ENCODE peak calls at places on chromosomes 2 and 18, in four cellular contexts. W, J, P and T are unnamed samples.

GRCh38 chr2:217993817-217994459 is 8.9 kb downstream of the TNS1 start:
- DNase-seq in P (peak; percentile 18), W (peak; percentile 67), J (no peak), T (no peak)

GRCh38 chr2:55242617-55243016 is 10.1 kb downstream of the RPS27A start:
- DNase-seq in W (no peak), J (no peak), P (no peak), T (no peak)

GRCh38 chr18:37440206-37440605 is 125.4 kb downstream of the CELF4 start:
- DNase-seq in J (no peak), P (no peak), W (no peak), T (no peak)

GRCh38 chr2:120233292-120233691 is 10.1 kb upstream of the TMEM185B start:
- DNase-seq in J (no peak), P (no peak), W (no peak), T (no peak)

GRCh38 chr2:154900963-154901517 is 202.5 kb downstream of the KCNJ3 start:
- DNase-seq in P (no peak), W (no peak), J (no peak), T (no peak)

GRCh38 chr2:217650716-217651360 is 352.0 kb downstream of the TNS1 start:
- DNase-seq in W (peak; percentile 27), J (peak; percentile 66), P (no peak), T (peak; percentile 43)

GRCh38 chr2:154591294-154591693 is 107.2 kb upstream of the KCNJ3 start:
- DNase-seq in W (no peak), P (no peak), J (no peak), T (no peak)

GRCh38 chr2:71639735-71640134 is 186.4 kb downstream of the DYSF start:
- DNase-seq in J (no peak), W (no peak), P (no peak), T (no peak)

GRCh38 chr2:44137048-44137447 is 31.6 kb upstream of the PPM1B start:
- DNase-seq in J (no peak), P (no peak), W (no peak), T (no peak)

GRCh38 chr2:84959494-84960156 is 11.3 kb upstream of the KCMF1 start:
- DNase-seq in J (peak; percentile 73), P (no peak), W (no peak), T (peak; percentile 11)

GRCh38 chr2:20622731-20623130 is 28.2 kb downstream of the HS1BP3 start:
- DNase-seq in W (peak; percentile 11), J (no peak), P (no peak), T (no peak)

GRCh38 chr2:229409751-229410181 is 138.7 kb upstream of the PID1 start:
- DNase-seq in P (no peak), J (no peak), W (no peak), T (no peak)

GRCh38 chr2:174692256-174692830 is 71.9 kb downstream of the CHRNA1 start:
- DNase-seq in W (peak; percentile 88), P (no peak), J (peak; percentile 72), T (peak; percentile 75)

GRCh38 chr2:170942615-170943014 is 13.6 kb downstream of the GORASP2 start:
- DNase-seq in P (no peak), J (no peak), W (no peak), T (no peak)

GRCh38 chr18:37019157-37019571 is 190.2 kb downstream of the KIAA1328 start:
- DNase-seq in J (peak; percentile 18), P (no peak), W (no peak), T (peak; percentile 26)

GRCh38 chr2:190781604-190782198 is 98.9 kb upstream of the GLS start:
- DNase-seq in J (peak; percentile 71), P (no peak), W (peak; percentile 30), T (peak; percentile 52)

GRCh38 chr18:1914489-1914888 is 656.8 kb downstream of the METTL4 start:
- DNase-seq in J (no peak), W (no peak), P (no peak), T (no peak)

GRCh38 chr2:113977060-113977659 is 87.3 kb downstream of the ACTR3 start:
- DNase-seq in P (no peak), W (no peak), J (no peak), T (no peak)

GRCh38 chr2:1731512-1731962 is 12.8 kb downstream of the PXDN start:
- DNase-seq in J (peak; percentile 92), P (no peak), W (peak; percentile 10), T (peak; percentile 66)

GRCh38 chr2:33727361-33728032 is 128.4 kb upstream of the FAM98A start:
- DNase-seq in J (no peak), W (no peak), P (no peak), T (no peak)

GRCh38 chr18:40917096-40917495 is 1037.9 kb upstream of the PIK3C3 start:
- DNase-seq in P (no peak), J (no peak), W (no peak), T (no peak)